ENCODE peak calls at places on chromosomes 4 and X, in eight cellular contexts. One of them, this sample, is unnamed.

GRCh38 chr4:143559757-143560147 is 46.2 kb downstream of the SMARCA5 start:
- DNase-seq in AML-193: no peak
- DNase-seq in H7: no peak
- DNase-seq in cardiac muscle cell: peak
- DNase-seq in stimulated activated CD4-positive, alpha-beta T cell treated with anti-CD3 and anti-CD28 coated beads, Interleukin-12 subunit alpha, Interleukin-12 subunit beta, amount 100 ng/mL, for 48 hours: no peak
- DNase-seq in AG08396: no peak
- DNase-seq in AG09309: no peak
- DNase-seq in lower leg skin: no peak
- DNase-seq in this sample: no peak

GRCh38 chr4:119394826-119395225 is 72.9 kb upstream of the FABP2 start:
- DNase-seq in cardiac muscle cell: no peak
- DNase-seq in AG09309: no peak
- DNase-seq in lower leg skin: no peak
- DNase-seq in H7: no peak
- DNase-seq in AG08396: no peak
- DNase-seq in stimulated activated CD4-positive, alpha-beta T cell treated with anti-CD3 and anti-CD28 coated beads, Interleukin-12 subunit alpha, Interleukin-12 subunit beta, amount 100 ng/mL, for 48 hours: no peak
- DNase-seq in AML-193: no peak
- DNase-seq in this sample: no peak

GRCh38 chrX:116317409-116317808 is 119.0 kb upstream of the SLC6A14 start:
- DNase-seq in H7: no peak
- DNase-seq in stimulated activated CD4-positive, alpha-beta T cell treated with anti-CD3 and anti-CD28 coated beads, Interleukin-12 subunit alpha, Interleukin-12 subunit beta, amount 100 ng/mL, for 48 hours: no peak
- DNase-seq in AML-193: no peak
- DNase-seq in lower leg skin: no peak
- DNase-seq in cardiac muscle cell: peak
- DNase-seq in AG08396: no peak
- DNase-seq in AG09309: no peak
- DNase-seq in this sample: peak

GRCh38 chr4:177961709-177962380 is 519.6 kb upstream of the AGA start:
- DNase-seq in AG08396: no peak
- DNase-seq in cardiac muscle cell: no peak
- DNase-seq in stimulated activated CD4-positive, alpha-beta T cell treated with anti-CD3 and anti-CD28 coated beads, Interleukin-12 subunit alpha, Interleukin-12 subunit beta, amount 100 ng/mL, for 48 hours: no peak
- DNase-seq in AG09309: no peak
- DNase-seq in AML-193: no peak
- DNase-seq in H7: no peak
- DNase-seq in lower leg skin: no peak
- DNase-seq in this sample: no peak

GRCh38 chr4:6425911-6426310 is 46.5 kb downstream of the PPP2R2C start:
- DNase-seq in H7: no peak
- DNase-seq in lower leg skin: no peak
- DNase-seq in AG08396: no peak
- DNase-seq in stimulated activated CD4-positive, alpha-beta T cell treated with anti-CD3 and anti-CD28 coated beads, Interleukin-12 subunit alpha, Interleukin-12 subunit beta, amount 100 ng/mL, for 48 hours: no peak
- DNase-seq in AG09309: no peak
- DNase-seq in cardiac muscle cell: no peak
- DNase-seq in AML-193: no peak
- DNase-seq in this sample: no peak

GRCh38 chrX:24412637-24413363 is 52.3 kb upstream of the PDK3 start:
- DNase-seq in cardiac muscle cell: no peak
- DNase-seq in AML-193: no peak
- DNase-seq in stimulated activated CD4-positive, alpha-beta T cell treated with anti-CD3 and anti-CD28 coated beads, Interleukin-12 subunit alpha, Interleukin-12 subunit beta, amount 100 ng/mL, for 48 hours: no peak
- DNase-seq in H7: no peak
- DNase-seq in AG09309: no peak
- DNase-seq in AG08396: no peak
- DNase-seq in lower leg skin: no peak
- DNase-seq in this sample: no peak

GRCh38 chr4:92303621-92304027 is at the start of gene GRID2:
- DNase-seq in cardiac muscle cell: peak
- DNase-seq in AG09309: no peak
- DNase-seq in AML-193: no peak
- DNase-seq in lower leg skin: no peak
- DNase-seq in stimulated activated CD4-positive, alpha-beta T cell treated with anti-CD3 and anti-CD28 coated beads, Interleukin-12 subunit alpha, Interleukin-12 subunit beta, amount 100 ng/mL, for 48 hours: no peak
- DNase-seq in H7: peak
- DNase-seq in AG08396: peak
- DNase-seq in this sample: no peak

GRCh38 chrX:11287505-11287904 is 5.7 kb upstream of the AMELX start:
- DNase-seq in lower leg skin: no peak
- DNase-seq in AML-193: no peak
- DNase-seq in H7: no peak
- DNase-seq in AG08396: peak
- DNase-seq in cardiac muscle cell: peak
- DNase-seq in stimulated activated CD4-positive, alpha-beta T cell treated with anti-CD3 and anti-CD28 coated beads, Interleukin-12 subunit alpha, Interleukin-12 subunit beta, amount 100 ng/mL, for 48 hours: no peak
- DNase-seq in AG09309: no peak
- DNase-seq in this sample: no peak

GRCh38 chr4:46390353-46391058 is 578 bp upstream of the GABRA2 start:
- DNase-seq in AG08396: no peak
- DNase-seq in stimulated activated CD4-positive, alpha-beta T cell treated with anti-CD3 and anti-CD28 coated beads, Interleukin-12 subunit alpha, Interleukin-12 subunit beta, amount 100 ng/mL, for 48 hours: no peak
- DNase-seq in AML-193: no peak
- DNase-seq in lower leg skin: no peak
- DNase-seq in AG09309: no peak
- DNase-seq in H7: peak
- DNase-seq in cardiac muscle cell: no peak
- DNase-seq in this sample: no peak

GRCh38 chr4:3271131-3271530 is 21.7 kb upstream of the RGS12 start:
- DNase-seq in stimulated activated CD4-positive, alpha-beta T cell treated with anti-CD3 and anti-CD28 coated beads, Interleukin-12 subunit alpha, Interleukin-12 subunit beta, amount 100 ng/mL, for 48 hours: no peak
- DNase-seq in cardiac muscle cell: no peak
- DNase-seq in lower leg skin: peak
- DNase-seq in AML-193: no peak
- DNase-seq in H7: no peak
- DNase-seq in AG09309: no peak
- DNase-seq in AG08396: no peak
- DNase-seq in this sample: no peak

GRCh38 chr4:130233377-130234047 is 1137.6 kb downstream of the C4orf33 start:
- DNase-seq in cardiac muscle cell: peak
- DNase-seq in lower leg skin: no peak
- DNase-seq in stimulated activated CD4-positive, alpha-beta T cell treated with anti-CD3 and anti-CD28 coated beads, Interleukin-12 subunit alpha, Interleukin-12 subunit beta, amount 100 ng/mL, for 48 hours: no peak
- DNase-seq in AG08396: no peak
- DNase-seq in H7: no peak
- DNase-seq in AML-193: no peak
- DNase-seq in AG09309: no peak
- DNase-seq in this sample: no peak

GRCh38 chr4:147787204-147787603 is 55.3 kb downstream of the ARHGAP10 start:
- DNase-seq in AG08396: peak
- DNase-seq in lower leg skin: no peak
- DNase-seq in cardiac muscle cell: peak
- DNase-seq in H7: no peak
- DNase-seq in AG09309: peak
- DNase-seq in AML-193: no peak
- DNase-seq in stimulated activated CD4-positive, alpha-beta T cell treated with anti-CD3 and anti-CD28 coated beads, Interleukin-12 subunit alpha, Interleukin-12 subunit beta, amount 100 ng/mL, for 48 hours: no peak
- DNase-seq in this sample: no peak

GRCh38 chr4:37822220-37822619 is 4.3 kb upstream of the PGM2 start:
- DNase-seq in H7: no peak
- DNase-seq in AG08396: no peak
- DNase-seq in stimulated activated CD4-positive, alpha-beta T cell treated with anti-CD3 and anti-CD28 coated beads, Interleukin-12 subunit alpha, Interleukin-12 subunit beta, amount 100 ng/mL, for 48 hours: no peak
- DNase-seq in cardiac muscle cell: peak
- DNase-seq in AML-193: no peak
- DNase-seq in lower leg skin: no peak
- DNase-seq in AG09309: no peak
- DNase-seq in this sample: no peak

GRCh38 chr4:126955292-126956191 is 677.2 kb upstream of the INTU start:
- DNase-seq in cardiac muscle cell: no peak
- DNase-seq in H7: peak
- DNase-seq in AG09309: no peak
- DNase-seq in stimulated activated CD4-positive, alpha-beta T cell treated with anti-CD3 and anti-CD28 coated beads, Interleukin-12 subunit alpha, Interleukin-12 subunit beta, amount 100 ng/mL, for 48 hours: no peak
- DNase-seq in lower leg skin: no peak
- DNase-seq in AML-193: no peak
- DNase-seq in AG08396: no peak
- DNase-seq in this sample: no peak

GRCh38 chr4:138560448-138560847 is 318.3 kb upstream of the SLC7A11 start:
- DNase-seq in AG08396: no peak
- DNase-seq in AG09309: no peak
- DNase-seq in cardiac muscle cell: no peak
- DNase-seq in AML-193: no peak
- DNase-seq in H7: peak
- DNase-seq in stimulated activated CD4-positive, alpha-beta T cell treated with anti-CD3 and anti-CD28 coated beads, Interleukin-12 subunit alpha, Interleukin-12 subunit beta, amount 100 ng/mL, for 48 hours: no peak
- DNase-seq in lower leg skin: no peak
- DNase-seq in this sample: no peak

GRCh38 chr4:187668683-187669082 is 326.9 kb upstream of the ZFP42 start:
- DNase-seq in AML-193: no peak
- DNase-seq in stimulated activated CD4-positive, alpha-beta T cell treated with anti-CD3 and anti-CD28 coated beads, Interleukin-12 subunit alpha, Interleukin-12 subunit beta, amount 100 ng/mL, for 48 hours: no peak
- DNase-seq in lower leg skin: no peak
- DNase-seq in H7: no peak
- DNase-seq in AG09309: peak
- DNase-seq in AG08396: peak
- DNase-seq in cardiac muscle cell: no peak
- DNase-seq in this sample: no peak

GRCh38 chr4:152316969-152317368 is 218.9 kb downstream of the FBXW7 start:
- DNase-seq in lower leg skin: no peak
- DNase-seq in AML-193: no peak
- DNase-seq in AG08396: peak
- DNase-seq in stimulated activated CD4-positive, alpha-beta T cell treated with anti-CD3 and anti-CD28 coated beads, Interleukin-12 subunit alpha, Interleukin-12 subunit beta, amount 100 ng/mL, for 48 hours: no peak
- DNase-seq in AG09309: no peak
- DNase-seq in H7: no peak
- DNase-seq in cardiac muscle cell: peak
- DNase-seq in this sample: peak

GRCh38 chrX:54180403-54180802 is 2.7 kb downstream of the FAM120C start:
- DNase-seq in lower leg skin: no peak
- DNase-seq in AG08396: peak
- DNase-seq in H7: no peak
- DNase-seq in stimulated activated CD4-positive, alpha-beta T cell treated with anti-CD3 and anti-CD28 coated beads, Interleukin-12 subunit alpha, Interleukin-12 subunit beta, amount 100 ng/mL, for 48 hours: no peak
- DNase-seq in AML-193: no peak
- DNase-seq in cardiac muscle cell: peak
- DNase-seq in AG09309: no peak
- DNase-seq in this sample: no peak